ENCODE peak calls at places on chromosomes 12 and 14, in four cellular contexts. W, E, C and D are unnamed samples.

GRCh38 chr12:115374480-115375187 is 690.7 kb upstream of the TBX3 start:
- DNase-seq in W (no peak), E (no peak), C (no peak), D (no peak)

GRCh38 chr12:125412506-125412905 is 347.3 kb downstream of the AACS start:
- DNase-seq in W (no peak), E (no peak), C (no peak), D (no peak)

GRCh38 chr14:71620401-71620800 is 311.8 kb upstream of the RGS6 start:
- DNase-seq in W (peak; percentile 71), E (no peak), C (no peak), D (peak; percentile 80)

GRCh38 chr12:15720299-15720698 is 68.9 kb downstream of the EPS8 start:
- DNase-seq in W (peak; percentile 50), E (no peak), C (no peak), D (no peak)

GRCh38 chr12:47133981-47134380 is 54.2 kb upstream of the AMIGO2 start:
- DNase-seq in W (peak; percentile 8), E (no peak), C (no peak), D (no peak)

GRCh38 chr14:76924363-76925151 is 98.3 kb downstream of the LRRC74A start:
- DNase-seq in W (no peak), E (peak; percentile 83), C (peak; percentile 77), D (no peak)

GRCh38 chr12:91778091-91778819 is 367.4 kb downstream of the BTG1 start:
- DNase-seq in W (peak; percentile 20), E (no peak), C (peak; percentile 8), D (no peak)

GRCh38 chr12:52007158-52007921 is 594 bp downstream of the TAMALIN start:
- DNase-seq in W (peak; percentile 42), E (peak; percentile 47), C (no peak), D (no peak)

GRCh38 chr14:24219521-24219920 is 3.7 kb upstream of the MDP1 start:
- DNase-seq in W (no peak), E (no peak), C (no peak), D (no peak)

GRCh38 chr12:130872179-130873096 is 572 bp downstream of the RAN start:
- DNase-seq in W (peak; percentile 73), E (peak; percentile 71), C (peak; percentile 77), D (peak; percentile 33)

GRCh38 chr12:29159690-29160089 is 10.6 kb downstream of the FAR2 start:
- DNase-seq in W (no peak), E (no peak), C (no peak), D (no peak)

DNA sequence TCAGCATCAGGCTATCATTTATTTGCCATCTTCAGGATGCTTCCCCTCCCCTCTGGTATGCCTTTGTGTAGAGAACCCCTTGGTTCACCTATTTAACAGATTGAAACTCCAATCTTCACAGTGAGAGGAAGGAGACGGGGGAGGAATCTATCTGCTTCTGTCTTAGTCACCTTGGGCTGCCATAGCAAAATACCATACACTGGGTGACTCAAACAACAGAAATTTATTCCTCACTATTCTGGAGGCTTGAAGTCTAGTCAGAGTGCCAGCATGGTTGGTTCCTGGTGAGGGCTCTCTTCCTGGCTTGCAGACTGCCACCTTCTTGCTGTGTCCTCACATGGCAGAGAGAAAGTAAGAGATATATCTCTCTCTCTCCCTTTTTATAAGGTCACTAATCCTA is 13.5 kb upstream of the EML1 start:
- DNase-seq in W (peak; percentile 84), E (no peak), C (no peak), D (peak; percentile 90)
- H2AFZ ChIP-seq in W (no peak overlapping the region), E (no peak overlapping the region), C (no peak overlapping the region), D (peak overlapping the region; percentile 6)

DNA sequence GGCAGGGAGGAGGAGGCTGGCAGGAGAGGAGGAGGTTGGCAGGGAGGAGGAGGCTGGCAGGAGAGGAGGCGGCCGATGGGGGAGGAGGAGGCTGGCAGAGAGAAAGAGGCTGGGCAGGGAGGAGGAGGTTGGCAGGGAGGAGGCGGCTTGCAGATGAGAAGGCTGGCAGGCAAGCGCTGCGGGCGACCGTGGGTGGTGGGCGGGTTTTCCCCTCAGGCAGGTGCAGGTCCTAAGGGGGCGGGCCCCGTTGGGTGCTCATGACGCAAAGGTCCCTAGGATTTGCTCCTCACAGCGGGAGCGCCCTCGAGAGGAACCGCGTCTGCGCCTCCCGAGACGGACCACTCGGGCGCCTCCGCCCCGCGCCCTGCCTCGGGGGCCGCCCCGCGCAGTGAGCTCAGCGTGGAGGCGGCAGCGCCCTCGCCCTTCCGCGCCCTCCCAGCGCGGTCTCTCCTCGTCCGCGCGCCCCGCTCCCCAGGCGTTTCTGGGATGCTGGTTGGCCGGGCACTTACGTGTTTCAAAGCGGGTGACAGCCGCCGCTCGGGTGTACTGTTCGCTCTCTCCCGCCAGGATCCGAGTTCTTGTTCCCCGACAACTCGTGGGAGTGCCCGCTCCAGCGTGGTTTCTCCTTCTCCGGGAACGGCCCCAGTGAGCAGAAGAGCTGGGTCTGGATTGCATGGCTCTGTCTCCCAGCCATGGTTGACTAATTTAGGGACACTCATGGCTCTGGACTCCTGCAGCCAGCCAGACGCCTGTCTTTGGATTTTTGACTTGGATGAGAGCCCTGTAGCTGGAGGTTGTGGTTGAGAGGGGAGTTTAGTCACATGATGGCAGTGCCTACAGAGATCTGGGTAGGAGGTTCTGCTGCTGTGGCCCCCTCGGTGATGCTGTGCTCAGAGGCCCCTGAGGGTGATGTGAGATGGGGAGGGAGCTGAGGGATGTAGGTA is 64.1 kb upstream of the PPP4R3A start:
- DNase-seq in W (peak; percentile 92), E (peak; percentile 62), C (peak; percentile 61), D (peak; percentile 64)
- TF ChIP-seq EZH2 in W (no peak), E (peak; percentile 55), C (no peak), D (no peak)

GRCh38 chr12:96402061-96402460 is 1.8 kb upstream of the CDK17 start:
- DNase-seq in W (no peak), E (peak; percentile 51), C (no peak), D (no peak)
- H2AFZ ChIP-seq in W (peak overlapping the region; percentile 86), E (peak overlapping the region; percentile 74), C (peak overlapping the region; percentile 49), D (peak overlapping the region; percentile 74)

GRCh38 chr12:6979453-6979852 is 8.7 kb downstream of the EMG1 start:
- DNase-seq in W (no peak), E (no peak), C (no peak), D (no peak)
- TF ChIP-seq EZH2 in W (no peak), E (no peak), C (no peak), D (no peak)

DNA sequence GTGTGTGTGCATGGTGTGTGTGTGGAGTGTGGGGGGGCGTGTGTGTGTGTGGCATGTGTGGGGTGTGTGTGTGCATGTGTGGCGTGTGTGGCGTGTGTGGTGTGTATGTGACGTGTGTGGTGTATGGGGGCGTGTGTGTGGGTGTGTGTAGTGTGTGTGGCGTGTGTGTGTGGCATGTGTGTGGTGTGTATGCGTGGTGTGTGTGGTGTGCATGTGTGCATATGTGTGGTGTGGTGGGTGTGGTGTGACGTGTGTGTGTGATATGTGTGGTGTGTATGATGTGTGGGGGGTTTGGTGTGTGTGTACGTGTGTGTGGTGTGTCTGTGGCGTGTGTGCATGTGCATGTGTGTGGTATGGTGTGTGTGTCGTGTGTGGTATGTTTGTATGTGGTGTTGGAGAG is 24.1 kb upstream of the CMKLR1 start:
- DNase-seq in W (no peak), E (no peak), C (no peak), D (no peak)
- H2AFZ ChIP-seq in W (no peak overlapping the region), E (no peak overlapping the region), C (no peak overlapping the region), D (no peak overlapping the region)

DNA sequence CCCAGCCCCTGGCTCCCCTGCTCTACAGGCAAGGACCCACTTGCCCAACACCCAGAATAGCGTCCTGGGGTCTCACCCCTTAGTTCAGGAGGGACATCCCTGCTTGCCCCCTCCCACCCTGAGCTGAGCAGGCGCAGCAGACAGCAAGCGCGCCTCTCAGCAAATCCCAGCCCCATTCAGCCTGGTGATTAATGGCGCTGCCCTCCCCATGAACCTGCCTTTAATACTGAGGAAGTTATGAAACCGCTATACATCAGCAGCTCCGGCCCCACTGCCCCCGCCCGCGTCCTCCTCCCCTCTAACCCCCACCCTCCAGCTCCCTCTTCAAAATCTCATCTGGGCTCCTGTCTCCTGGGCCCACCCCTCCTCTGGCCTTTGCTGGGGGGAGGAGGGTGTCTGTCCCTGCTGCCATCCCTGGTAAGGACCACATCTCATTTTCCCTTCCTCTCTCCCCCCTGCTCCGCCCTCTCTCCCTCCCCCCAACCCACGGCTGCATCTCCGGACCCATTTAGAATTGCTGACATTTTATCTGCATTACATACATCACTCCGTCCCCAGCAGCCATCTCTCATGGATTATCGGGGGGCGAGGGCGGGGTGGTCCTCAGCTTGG is 7.1 kb upstream of the SMUG1 start:
- DNase-seq in W (peak; percentile 30), E (no peak), C (peak; percentile 73), D (no peak)
- TF ChIP-seq EZH2 in W (no peak), E (peak; percentile 22), C (no peak), D (no peak)